ENCODE peak calls at places on chromosome 18, in six cellular contexts. S is mesenchymal stem cell, U is cardiac muscle cell, L is heart right ventricle, Q is spleen, Y is HCT116. G is an unnamed sample. For H3K36me3, the result is how much of the 10 kb centered on the place peaks cover.

GRCh38 chr18:36829362-36830140 is 624 bp downstream of the KIAA1328 start:
- DNase-seq in S (no peak), U (no peak), L (no peak), Q (no peak), Y (no peak), G (no peak)

GRCh38 chr18:80023173-80023572 is 11.1 kb upstream of the RBFA start:
- DNase-seq in S (no peak), U (no peak), L (no peak), Q (no peak), Y (peak), G (no peak)

GRCh38 chr18:58129019-58129374 is 85.0 kb downstream of the NEDD4L start:
- DNase-seq in S (no peak), U (no peak), L (no peak), Q (no peak), Y (no peak), G (no peak)

GRCh38 chr18:6001867-6002266 is 106.5 kb upstream of the TMEM200C start:
- DNase-seq in S (no peak), U (peak), L (no peak), Q (no peak), Y (no peak), G (no peak)

GRCh38 chr18:57532987-57533386 is 53.5 kb downstream of the FECH start:
- DNase-seq in S (no peak), U (no peak), L (no peak), Q (no peak), Y (no peak), G (no peak)

GRCh38 chr18:47204908-47205522 is 28.9 kb upstream of the IER3IP1 start:
- DNase-seq in S (peak), U (peak), L (peak), Q (no peak), Y (peak), G (peak)

GRCh38 chr18:57122906-57123510 is 23.9 kb upstream of the BOD1L2 start:
- DNase-seq in S (no peak), U (no peak), L (no peak), Q (no peak), Y (no peak), G (no peak)

GRCh38 chr18:79616651-79617518 is 62.7 kb upstream of the CTDP1 start:
- DNase-seq in S (peak), U (peak), L (no peak), Q (peak), Y (no peak), G (no peak)

GRCh38 chr18:3157086-3157485 is 62.7 kb downstream of the MYOM1 start:
- DNase-seq in S (no peak), U (no peak), L (no peak), Q (no peak), Y (no peak), G (no peak)

GRCh38 chr18:38330573-38330972 is 765.0 kb upstream of the CELF4 start:
- DNase-seq in S (no peak), U (no peak), L (no peak), Q (no peak), Y (no peak), G (no peak)

GRCh38 chr18:3625717-3626091 is 175.7 kb downstream of the TGIF1 start:
- DNase-seq in S (no peak), U (no peak), L (no peak), Q (no peak), Y (no peak), G (no peak)

GRCh38 chr18:30106356-30106755 is 936.2 kb downstream of the DSC3 start:
- DNase-seq in S (no peak), U (no peak), L (no peak), Q (no peak), Y (no peak), G (no peak)

GRCh38 chr18:26566874-26567273 is 18.5 kb upstream of the KCTD1 start:
- DNase-seq in S (no peak), U (no peak), L (no peak), Q (no peak), Y (no peak), G (no peak)

GRCh38 chr18:49563701-49564100 is 1.8 kb downstream of the LIPG start:
- DNase-seq in S (no peak), U (no peak), L (no peak), Q (no peak), Y (no peak), G (no peak)

GRCh38 chr18:62898359-62898758 is 183.0 kb downstream of the PHLPP1 start:
- DNase-seq in S (no peak), U (no peak), L (no peak), Q (no peak), Y (no peak), G (no peak)

GRCh38 chr18:62634991-62635630 is 80.2 kb upstream of the PHLPP1 start:
- DNase-seq in S (no peak), U (no peak), L (no peak), Q (no peak), Y (no peak), G (no peak)

GRCh38 chr18:25136416-25137132 is 215.4 kb downstream of the ZNF521 start:
- DNase-seq in S (peak), U (peak), L (peak), Q (no peak), Y (no peak), G (no peak)

GRCh38 chr18:44579028-44579692 is 101.5 kb upstream of the SETBP1 start:
- DNase-seq in S (peak), U (peak), L (no peak), Q (no peak), Y (no peak), G (no peak)

GRCh38 chr18:5979971-5980457 is 84.7 kb upstream of the TMEM200C start:
- DNase-seq in S (no peak), U (no peak), L (peak), Q (no peak), Y (no peak), G (no peak)

GRCh38 chr18:68660355-68661183 is 54.3 kb downstream of the TMX3 start:
- DNase-seq in S (peak), U (peak), L (no peak), Q (no peak), Y (peak), G (peak)

GRCh38 chr18:29892960-29893558 is 1149.5 kb downstream of the DSC3 start:
- DNase-seq in S (peak), U (peak), L (no peak), Q (no peak), Y (no peak), G (no peak)

GRCh38 chr18:47754311-47755101 is 176.0 kb downstream of the SMAD2 start:
- DNase-seq in S (no peak), U (peak), L (no peak), Q (no peak), Y (peak), G (peak)

GRCh38 chr18:55264108-55264507 is 304.8 kb upstream of the CCDC68 start:
- DNase-seq in S (no peak), U (peak), L (no peak), Q (no peak), Y (no peak), G (no peak)

GRCh38 chr18:50563376-50563775 is 3.5 kb downstream of the MAPK4 start:
- DNase-seq in S (no peak), U (no peak), L (no peak), Q (no peak), Y (no peak), G (no peak)

GRCh38 chr18:840080-840408 is 28.0 kb upstream of the YES1 start:
- DNase-seq in S (no peak), U (no peak), L (no peak), Q (no peak), Y (no peak), G (no peak)
- H3K27ac ChIP-seq in S (no peak), U (no peak), L (no peak), Q (peak), Y (no peak), G (no peak)

DNA sequence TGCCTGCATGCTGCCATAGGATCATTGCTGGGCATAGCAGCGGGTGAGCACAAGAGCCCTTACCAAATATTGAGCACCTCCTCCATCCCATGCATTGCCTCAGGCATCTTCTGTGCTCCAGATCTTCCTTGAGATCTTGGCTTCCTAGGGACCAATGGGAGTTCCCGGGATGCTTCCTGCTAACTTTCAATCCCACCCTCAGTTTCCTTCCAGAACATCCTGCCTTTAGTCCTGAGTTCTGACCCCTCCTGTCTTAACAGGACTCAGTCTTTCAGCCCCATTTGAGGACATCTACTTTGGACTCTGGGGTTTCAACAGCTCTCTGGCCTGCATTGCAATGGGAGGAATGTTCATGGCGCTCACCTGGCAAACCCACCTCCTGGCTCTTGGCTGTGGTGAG is 15.3 kb downstream of the SLC14A1 start:
- DNase-seq in S (no peak), U (no peak), L (peak), Q (no peak), Y (no peak), G (no peak)
- H3K36me3 ChIP-seq in S (under half), U (under half), L (under half), Q (under half), Y (under half), G (under half)

GRCh38 chr18:59699750-59700534 is 2.7 kb upstream of the CCBE1 start:
- DNase-seq in S (no peak), U (no peak), L (no peak), Q (no peak), Y (no peak), G (no peak)
- H3K27ac ChIP-seq in S (no peak), U (no peak), L (no peak), Q (no peak), Y (no peak), G (no peak)

DNA sequence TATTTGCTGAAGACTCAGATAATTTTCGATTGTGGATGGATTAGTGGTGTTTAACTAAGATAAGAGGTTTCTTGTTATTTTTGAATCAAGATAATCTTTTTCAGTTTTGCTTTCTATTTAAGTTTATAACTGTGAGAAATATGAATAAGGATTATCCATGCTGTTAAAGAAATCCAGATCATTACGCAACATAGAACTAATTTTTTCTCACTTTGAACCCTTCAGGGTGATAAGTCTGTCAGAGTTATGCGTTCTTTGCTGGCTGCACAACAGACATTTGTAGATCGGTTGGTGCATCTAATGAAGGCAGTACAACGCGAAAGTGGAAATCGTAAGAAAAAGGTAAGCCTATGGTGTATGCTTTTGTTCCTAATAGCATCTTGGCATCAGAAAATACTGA is 74.1 kb downstream of the PIK3C3 start:
- DNase-seq in S (no peak), U (no peak), L (no peak), Q (no peak), Y (no peak), G (no peak)
- H3K36me3 ChIP-seq in S (under half), U (under half), L (half or more), Q (half or more), Y (under half), G (under half)

GRCh38 chr18:8546677-8547076 is 62.6 kb upstream of the RAB12 start:
- DNase-seq in S (no peak), U (no peak), L (no peak), Q (no peak), Y (no peak), G (no peak)

GRCh38 chr18:8553611-8553924 is 55.7 kb upstream of the RAB12 start:
- DNase-seq in S (no peak), U (no peak), L (no peak), Q (no peak), Y (no peak), G (no peak)

GRCh38 chr18:8549254-8549653 is 60.0 kb upstream of the RAB12 start:
- DNase-seq in S (no peak), U (no peak), L (no peak), Q (no peak), Y (no peak), G (no peak)

GRCh38 chr18:8552151-8552550 is 57.1 kb upstream of the RAB12 start:
- DNase-seq in S (no peak), U (no peak), L (no peak), Q (no peak), Y (no peak), G (no peak)

GRCh38 chr18:8548186-8548585 is 61.1 kb upstream of the RAB12 start:
- DNase-seq in S (no peak), U (peak), L (no peak), Q (no peak), Y (no peak), G (no peak)
- H3K27ac ChIP-seq in S (no peak), U (no peak), L (no peak), Q (no peak), Y (no peak), G (no peak)

DNA sequence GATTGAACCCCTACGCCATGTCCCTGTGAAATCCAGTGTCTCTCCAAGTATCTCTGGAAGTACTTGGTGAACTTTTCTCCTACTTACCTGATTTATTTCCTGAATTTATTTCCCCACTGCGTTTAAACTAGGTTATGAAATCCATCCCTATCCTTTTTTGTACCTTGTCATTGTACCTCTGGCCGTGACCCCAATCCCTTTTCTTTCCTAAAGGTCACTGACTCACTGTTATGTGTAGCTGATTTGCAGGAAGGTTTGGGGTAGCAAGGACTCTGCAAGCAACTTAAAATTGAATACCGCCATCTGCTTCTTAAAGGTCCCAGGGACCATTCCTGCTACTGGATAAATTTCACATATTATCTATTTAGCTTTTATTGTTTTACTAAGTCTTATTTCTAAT is 4.6 kb upstream of the ENOSF1 start:
- DNase-seq in S (no peak), U (no peak), L (no peak), Q (no peak), Y (no peak), G (no peak)
- H3K36me3 ChIP-seq in S (under half), U (under half), L (under half), Q (under half), Y (under half), G (under half)

DNA sequence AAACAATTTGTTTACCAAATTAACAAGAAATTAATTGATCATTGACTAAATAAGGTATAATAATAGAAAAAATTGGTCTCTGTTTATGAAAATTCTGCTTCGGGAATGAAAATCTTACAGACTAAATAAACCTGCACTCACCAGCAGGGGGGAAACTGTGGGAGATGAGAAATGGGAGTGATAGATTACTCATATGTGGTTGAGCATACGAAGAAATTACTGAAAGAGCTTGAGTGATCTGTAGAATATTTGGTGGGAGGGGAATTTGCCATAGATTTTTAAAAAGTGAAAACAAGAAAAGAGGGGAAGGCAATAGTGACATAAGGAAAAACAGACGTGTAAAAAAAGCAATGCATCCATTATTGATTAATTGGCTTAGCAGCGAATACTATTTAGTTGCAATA is 2.2 kb downstream of the HMSD start:
- DNase-seq in S (peak), U (no peak), L (no peak), Q (no peak), Y (no peak), G (no peak)
- H3K27ac ChIP-seq in S (no peak), U (no peak), L (no peak), Q (no peak), Y (no peak), G (no peak)

GRCh38 chr18:21841570-21841969 is 101.0 kb downstream of the MIB1 start:
- DNase-seq in S (no peak), U (no peak), L (no peak), Q (no peak), Y (no peak), G (no peak)
- H3K36me3 ChIP-seq in S (under half), U (under half), L (half or more), Q (half or more), Y (under half), G (under half)

GRCh38 chr18:54218299-54218698 is 6.2 kb downstream of the MBD2 start:
- DNase-seq in S (no peak), U (no peak), L (no peak), Q (no peak), Y (no peak), G (no peak)
- H3K27ac ChIP-seq in S (no peak), U (no peak), L (no peak), Q (no peak), Y (no peak), G (no peak)

GRCh38 chr18:69945220-69946114 is 2.2 kb downstream of the CD226 start:
- DNase-seq in S (no peak), U (no peak), L (no peak), Q (no peak), Y (no peak), G (no peak)
- H3K36me3 ChIP-seq in S (under half), U (under half), L (under half), Q (under half), Y (under half), G (under half)

G was measured in CD4-positive, alpha-beta memory T cell.